ENCODE peak calls at places on chromosomes 11 and 22, in seven cellular contexts. K, W, Q, I, T, G and X are unnamed samples.

GRCh38 chr11:15843309-15843857 is 513.0 kb downstream of the SOX6 start:
- DNase-seq in Q (no peak), K (no peak), I (no peak), G (no peak), T (no peak), W (no peak), X (peak)

GRCh38 chr11:8221025-8221723 is 42.5 kb downstream of the LMO1 start:
- DNase-seq in K (no peak), W (no peak), T (no peak), I (no peak), G (no peak), Q (no peak), X (no peak)

GRCh38 chr11:102438311-102439062 is 14.1 kb downstream of the TMEM123 start:
- DNase-seq in T (no peak), I (no peak), Q (no peak), G (peak), K (no peak), W (no peak), X (no peak)

GRCh38 chr22:22060200-22061084 is 77.9 kb upstream of the TOP3B start:
- DNase-seq in I (peak), W (peak), Q (peak), T (peak), K (no peak), G (peak), X (peak)

GRCh38 chr22:40128989-40129388 is 48.7 kb upstream of the TNRC6B start:
- DNase-seq in G (no peak), I (no peak), W (no peak), Q (no peak), K (no peak), T (no peak), X (no peak)

GRCh38 chr11:113873241-113873626 is 2.1 kb downstream of the USP28 start:
- DNase-seq in K (no peak), I (no peak), W (no peak), Q (no peak), T (no peak), G (no peak), X (peak)

GRCh38 chr22:47355388-47355725 is 592.9 kb downstream of the TBC1D22A start:
- DNase-seq in Q (no peak), T (no peak), W (no peak), G (no peak), K (no peak), I (no peak), X (no peak)

GRCh38 chr22:28375761-28376534 is 303.7 kb downstream of the TTC28 start:
- DNase-seq in I (no peak), T (no peak), K (no peak), W (no peak), G (no peak), Q (no peak), X (no peak)

GRCh38 chr22:39674536-39674935 is 104.0 kb downstream of the CACNA1I start:
- DNase-seq in I (no peak), T (no peak), K (no peak), W (no peak), Q (no peak), G (no peak), X (no peak)

GRCh38 chr22:50216684-50217520 is 16.1 kb downstream of the SELENOO start:
- DNase-seq in T (no peak), G (no peak), Q (no peak), W (no peak), K (no peak), I (no peak), X (no peak)

GRCh38 chr11:798093-798713 is at the start of gene SLC25A22:
- DNase-seq in I (no peak), K (no peak), T (no peak), W (peak), G (peak), Q (peak), X (peak)

GRCh38 chr11:45262900-45263299 is 23.2 kb downstream of the SYT13 start:
- DNase-seq in Q (no peak), I (no peak), T (no peak), W (no peak), K (no peak), G (no peak), X (no peak)

GRCh38 chr22:41892721-41893120 is 22.2 kb downstream of the SHISA8 start:
- DNase-seq in Q (no peak), W (no peak), T (no peak), I (no peak), G (no peak), K (no peak), X (no peak)

GRCh38 chr11:92071660-92072059 is 153.0 kb upstream of the FAT3 start:
- DNase-seq in G (no peak), K (no peak), I (no peak), T (no peak), W (no peak), Q (no peak), X (no peak)

GRCh38 chr11:12170984-12171383 is 60.6 kb downstream of the MICAL2 start:
- DNase-seq in G (no peak), W (no peak), K (no peak), I (no peak), Q (no peak), T (no peak), X (no peak)

GRCh38 chr11:65321828-65322495 is 7.3 kb downstream of the CDC42EP2 start:
- DNase-seq in G (no peak), I (no peak), W (no peak), Q (no peak), K (no peak), T (no peak), X (no peak)

GRCh38 chr11:129259950-129260349 is 67.8 kb upstream of the ARHGAP32 start:
- DNase-seq in I (no peak), W (no peak), K (no peak), Q (no peak), T (no peak), G (peak), X (no peak)

GRCh38 chr22:37657590-37658132 is 862 bp upstream of the PDXP start:
- DNase-seq in W (peak), K (no peak), T (no peak), I (no peak), Q (no peak), G (no peak), X (no peak)

GRCh38 chr11:125872138-125872491 is 15.4 kb upstream of the HYLS1 start:
- DNase-seq in T (no peak), I (no peak), G (no peak), W (no peak), Q (no peak), K (no peak), X (no peak)

GRCh38 chr22:42425337-42425988 is 6.7 kb downstream of the NFAM1 start:
- DNase-seq in T (no peak), I (no peak), K (no peak), G (no peak), Q (no peak), W (no peak), X (no peak)

GRCh38 chr22:44329179-44329796 is 16.5 kb upstream of the SHISAL1 start:
- DNase-seq in I (no peak), T (no peak), Q (no peak), W (no peak), K (peak), G (no peak), X (no peak)

GRCh38 chr22:41862530-41863266 is 29.8 kb downstream of the SREBF2 start:
- DNase-seq in I (no peak), Q (no peak), G (no peak), W (no peak), K (peak), T (no peak), X (no peak)

GRCh38 chr11:34416746-34417145 is 22.0 kb upstream of the CAT start:
- DNase-seq in I (no peak), Q (no peak), K (no peak), G (no peak), T (no peak), W (no peak), X (no peak)

GRCh38 chr22:22460635-22461034 is 47.9 kb downstream of the ZNF280B start:
- DNase-seq in Q (peak), T (no peak), W (peak), G (peak), K (no peak), I (peak), X (peak)

DNA sequence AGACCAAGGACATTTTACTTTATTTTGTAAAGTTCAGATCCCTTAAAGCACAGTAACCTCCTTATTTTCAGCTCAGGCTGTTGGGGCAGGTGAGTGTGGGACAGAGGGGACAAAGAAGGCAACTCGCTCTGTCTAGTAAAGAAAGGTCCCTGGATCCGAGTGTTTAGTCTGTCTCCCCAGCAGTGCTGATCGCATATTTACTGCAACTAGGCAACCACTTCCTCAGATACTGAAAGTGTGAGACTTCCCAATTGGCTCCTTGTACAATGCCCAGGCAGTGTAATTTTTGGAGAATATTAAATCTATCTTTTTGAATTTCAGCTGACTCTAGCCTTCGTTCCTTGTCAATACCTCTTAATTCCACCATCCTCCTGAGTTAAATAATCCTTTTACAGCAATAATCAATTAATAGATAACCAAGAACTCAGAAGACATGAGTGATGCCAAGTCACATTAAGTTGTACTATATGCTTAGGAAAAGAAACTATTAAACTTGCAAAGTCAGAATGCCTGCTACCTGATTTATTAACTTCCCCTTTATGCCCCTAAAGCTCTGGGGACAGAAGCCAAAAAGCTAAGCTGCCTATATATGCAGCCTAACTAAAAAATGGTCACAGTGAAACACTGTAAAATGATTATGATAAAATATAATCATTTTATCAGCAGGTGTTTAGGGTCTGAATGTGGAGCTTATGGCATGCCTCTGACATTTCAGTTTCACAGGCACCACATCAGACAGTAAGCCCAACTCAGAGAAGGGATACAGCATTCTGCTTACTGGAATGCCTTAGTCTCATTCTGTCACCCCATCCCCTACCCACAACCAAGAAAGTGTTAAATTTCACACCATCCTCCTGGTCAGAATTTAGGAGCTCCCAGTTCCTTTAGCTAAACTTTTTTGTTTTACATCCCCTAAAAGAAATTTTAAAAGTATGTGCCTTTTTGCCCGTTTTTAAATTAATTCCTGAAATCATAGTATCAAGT is 138.7 kb downstream of the TRIM44 start:
- DNase-seq in K (no peak), W (no peak), G (no peak), T (no peak), Q (no peak), I (no peak), X (peak)
- TF ChIP-seq MAX in K (no peak), W (no peak), G (no peak), T (no peak), Q (no peak), I (no peak), X (no peak)

GRCh38 chr11:75146711-75147110 is 4.2 kb upstream of the SLCO2B1 start:
- DNase-seq in T (no peak), W (no peak), Q (no peak), G (no peak), K (no peak), I (no peak), X (no peak)
- H3K27ac ChIP-seq in T (no peak), W (no peak), Q (no peak), G (no peak), K (no peak), I (no peak), X (no peak)

DNA sequence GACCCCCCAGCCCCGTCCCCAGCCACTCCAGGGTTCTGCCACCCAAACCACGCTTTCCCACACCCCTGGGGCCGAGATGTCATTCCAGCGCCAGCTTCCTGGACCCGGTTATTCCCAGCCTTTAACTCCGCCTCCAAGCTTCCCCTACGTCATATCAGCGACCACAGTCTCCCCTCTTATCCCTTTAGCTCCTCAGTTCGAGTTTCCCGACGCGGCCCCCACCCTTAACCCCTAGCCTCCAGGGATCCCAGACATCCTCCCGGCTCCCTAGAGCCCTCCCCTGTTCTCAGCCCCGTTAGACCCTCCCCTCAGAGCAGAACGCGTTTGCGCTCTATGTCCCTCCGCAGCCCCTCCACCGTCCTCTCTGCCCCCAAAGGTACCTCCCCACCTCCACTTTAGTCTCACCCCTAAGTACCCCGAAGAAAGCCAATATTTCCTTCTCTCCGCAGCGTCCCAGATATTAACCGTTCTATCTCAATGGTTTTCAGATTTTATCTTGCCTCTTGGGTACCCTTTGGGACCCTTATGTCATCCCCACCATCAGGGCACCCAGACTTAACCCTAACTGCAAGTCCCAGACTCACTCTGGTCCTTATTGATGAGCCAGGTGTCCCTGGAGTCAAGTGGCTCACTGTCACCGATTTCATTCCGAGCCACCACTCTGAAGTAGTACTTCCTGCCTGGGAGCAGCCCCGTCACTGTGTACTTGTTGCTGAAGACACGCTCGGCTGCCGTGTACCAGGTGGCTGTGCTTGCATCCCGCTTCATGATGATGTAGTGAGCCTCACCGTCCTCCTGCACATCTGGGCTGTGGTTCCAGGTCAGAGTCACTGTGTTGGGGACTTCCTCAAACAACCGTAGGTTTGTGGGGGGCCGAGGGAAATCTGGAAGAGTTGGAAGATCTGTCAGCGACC is 8.0 kb downstream of the TMEM86A start:
- DNase-seq in Q (no peak), I (no peak), T (no peak), K (no peak), G (no peak), W (no peak), X (peak)
- TF ChIP-seq MAX in Q (no peak), I (no peak), T (no peak), K (no peak), G (no peak), W (no peak), X (no peak)

GRCh38 chr22:45843030-45843429 is 133.9 kb downstream of the WNT7B start:
- DNase-seq in Q (no peak), I (no peak), T (no peak), K (no peak), G (no peak), W (no peak), X (no peak)

GRCh38 chr22:45844949-45845613 is 131.9 kb downstream of the WNT7B start:
- DNase-seq in T (no peak), I (no peak), Q (no peak), W (no peak), G (no peak), K (no peak), X (no peak)

GRCh38 chr22:45844009-45844408 is 133.0 kb downstream of the WNT7B start:
- DNase-seq in Q (no peak), W (no peak), G (no peak), K (no peak), T (no peak), I (no peak), X (no peak)

GRCh38 chr22:45838257-45838891 is 138.6 kb downstream of the WNT7B start:
- DNase-seq in W (no peak), Q (no peak), K (no peak), T (no peak), G (no peak), I (no peak), X (no peak)

GRCh38 chr22:45842141-45842831 is 134.7 kb downstream of the WNT7B start:
- DNase-seq in W (no peak), Q (no peak), I (no peak), K (no peak), T (no peak), G (no peak), X (no peak)
- H3K27ac ChIP-seq in W (no peak), Q (no peak), I (no peak), K (no peak), T (no peak), G (no peak), X (no peak)

GRCh38 chr22:45908961-45909360 is 68.0 kb downstream of the WNT7B start:
- DNase-seq in G (no peak), K (no peak), T (no peak), I (no peak), Q (no peak), W (no peak), X (no peak)

GRCh38 chr22:45912910-45913309 is 64.1 kb downstream of the WNT7B start:
- DNase-seq in T (no peak), I (no peak), G (no peak), K (no peak), Q (peak), W (no peak), X (no peak)

GRCh38 chr22:45914309-45914708 is 62.7 kb downstream of the WNT7B start:
- DNase-seq in G (no peak), Q (peak), T (no peak), K (no peak), W (no peak), I (no peak), X (no peak)

GRCh38 chr22:45910928-45911467 is 66.0 kb downstream of the WNT7B start:
- DNase-seq in Q (no peak), G (no peak), W (peak), T (no peak), I (no peak), K (no peak), X (no peak)

DNA sequence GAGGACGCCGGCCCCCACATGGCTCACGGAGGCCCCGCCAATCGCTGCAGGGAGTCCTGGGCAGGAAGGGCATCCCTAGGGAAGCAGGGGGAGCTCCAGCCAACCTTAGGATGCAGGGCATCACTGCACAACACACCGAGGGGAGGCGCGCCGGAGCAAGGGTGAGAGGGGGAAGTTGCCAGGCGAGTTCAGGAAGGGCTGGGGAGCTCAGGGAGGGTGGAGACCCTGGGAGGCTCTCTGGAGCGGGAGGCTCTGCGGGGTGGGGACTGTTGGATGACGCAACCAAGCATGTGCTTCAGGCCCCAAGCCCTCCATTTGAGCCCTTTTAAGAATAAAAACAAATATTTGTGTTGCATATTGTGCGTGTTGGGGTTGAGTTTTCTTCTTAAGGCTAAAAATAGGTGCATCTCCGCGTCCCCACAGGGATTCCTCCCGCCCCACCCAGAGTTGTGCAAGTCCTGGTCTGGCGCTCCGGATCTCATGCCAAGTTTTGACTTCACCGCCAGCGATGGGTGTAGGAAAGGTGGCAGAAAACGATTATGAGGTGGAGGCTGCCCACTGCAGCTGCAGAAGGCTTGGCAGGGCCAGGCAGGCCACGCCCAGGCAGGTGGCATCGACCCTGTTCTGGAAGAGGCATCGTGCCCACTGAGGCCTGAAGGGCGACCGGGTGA is 65.2 kb downstream of the WNT7B start:
- DNase-seq in G (peak), Q (peak), K (no peak), I (no peak), T (no peak), W (no peak), X (no peak)
- TF ChIP-seq MAX in G (no peak), Q (peak), K (no peak), I (peak), T (no peak), W (no peak), X (no peak)

GRCh38 chr22:49092751-49093150 is 734.9 kb downstream of the BRD1 start:
- DNase-seq in W (no peak), Q (no peak), I (no peak), K (no peak), T (no peak), G (no peak), X (no peak)

GRCh38 chr22:49091451-49091850 is 736.2 kb downstream of the BRD1 start:
- DNase-seq in I (no peak), Q (no peak), G (no peak), K (no peak), T (no peak), W (no peak), X (no peak)

GRCh38 chr22:49093192-49093880 is 734.3 kb downstream of the BRD1 start:
- DNase-seq in G (no peak), K (no peak), W (no peak), Q (no peak), I (no peak), T (no peak), X (no peak)

GRCh38 chr22:49090853-49091135 is 736.9 kb downstream of the BRD1 start:
- DNase-seq in Q (no peak), T (no peak), G (no peak), I (no peak), K (no peak), W (no peak), X (no peak)

GRCh38 chr22:49091917-49092545 is 735.6 kb downstream of the BRD1 start:
- DNase-seq in K (no peak), T (no peak), I (no peak), Q (no peak), W (no peak), G (no peak), X (no peak)
- H3K27ac ChIP-seq in K (no peak), T (no peak), I (no peak), Q (no peak), W (no peak), G (no peak), X (no peak)

GRCh38 chr11:69799582-69799981 is 19.6 kb downstream of the FGF3 start:
- DNase-seq in K (no peak), T (no peak), I (peak), Q (peak), G (peak), W (peak), X (peak)
- TF ChIP-seq MAX in K (no peak), T (peak), I (peak), Q (peak), G (no peak), W (no peak), X (no peak)